ENCODE peak calls at places on chromosomes 1 and 21, in five cellular contexts. U, J, W, T and C are unnamed samples.

GRCh38 chr21:45108808-45109800 is 34.7 kb downstream of the ADARB1 start:
- DNase-seq in J (no peak), W (no peak), T (no peak), U (no peak), C (no peak)

GRCh38 chr1:183291216-183291762 is 105.2 kb downstream of the LAMC2 start:
- DNase-seq in W (no peak), U (no peak), T (no peak), J (no peak), C (no peak)

GRCh38 chr21:45920824-45921600 is 60.6 kb upstream of the COL6A1 start:
- DNase-seq in W (no peak), J (no peak), T (no peak), U (no peak), C (no peak)

GRCh38 chr1:221016757-221017156 is 137.5 kb downstream of the HLX start:
- DNase-seq in T (no peak), W (no peak), U (no peak), J (no peak), C (no peak)

GRCh38 chr1:2969011-2969869 is 52.0 kb upstream of the ACTRT2 start:
- DNase-seq in W (no peak), U (no peak), J (no peak), T (no peak), C (no peak)

GRCh38 chr1:31515061-31515775 is 61.1 kb upstream of the TINAGL1 start:
- DNase-seq in T (no peak), W (no peak), J (no peak), U (no peak), C (no peak)

GRCh38 chr1:178189814-178190213 is 95.9 kb downstream of the RASAL2 start:
- DNase-seq in T (no peak), J (peak), W (peak), U (peak), C (peak)

GRCh38 chr21:34362670-34363069 is 1.1 kb upstream of the KCNE2 start:
- DNase-seq in T (no peak), U (no peak), J (no peak), W (no peak), C (no peak)

GRCh38 chr1:180372728-180373127 is 129.6 kb downstream of the ACBD6 start:
- DNase-seq in U (no peak), J (no peak), W (no peak), T (no peak), C (no peak)

GRCh38 chr1:181423301-181423918 is 59.9 kb upstream of the CACNA1E start:
- DNase-seq in T (peak), W (peak), J (peak), U (no peak), C (peak)

GRCh38 chr21:24895885-24896734 is 711.2 kb downstream of the MRPL39 start:
- DNase-seq in U (no peak), J (no peak), W (no peak), T (peak), C (peak)

GRCh38 chr1:238409947-238410346 is 519.2 kb upstream of the ZP4 start:
- DNase-seq in T (no peak), U (no peak), J (no peak), W (no peak), C (no peak)

GRCh38 chr1:115641762-115642167 is at the start of gene VANGL1:
- DNase-seq in J (peak), T (peak), W (peak), U (no peak), C (peak)

GRCh38 chr1:52057876-52058275 is 1.8 kb downstream of the BTF3L4 start:
- DNase-seq in U (no peak), J (no peak), W (no peak), T (no peak), C (no peak)

GRCh38 chr1:233614743-233615521 is 1.0 kb downstream of the KCNK1 start:
- DNase-seq in J (peak), T (peak), U (no peak), W (no peak), C (no peak)

GRCh38 chr21:43703068-43703880 is 15.7 kb upstream of the PDXK start:
- DNase-seq in U (no peak), W (no peak), T (peak), J (no peak), C (peak)

GRCh38 chr1:57340361-57341192 is 83.3 kb downstream of the DAB1 start:
- DNase-seq in J (peak), W (no peak), T (no peak), U (no peak), C (no peak)

GRCh38 chr21:41711416-41712023 is 55.3 kb downstream of the RIPK4 start:
- DNase-seq in J (no peak), W (no peak), T (peak), U (no peak), C (peak)

GRCh38 chr1:200364121-200364759 is 45.6 kb downstream of the ZNF281 start:
- DNase-seq in U (no peak), T (no peak), J (no peak), W (no peak), C (no peak)

GRCh38 chr1:5597171-5597864 is 394.9 kb downstream of the NPHP4 start:
- DNase-seq in U (no peak), W (no peak), T (no peak), J (no peak), C (no peak)

GRCh38 chr1:3168678-3169077 is 99.7 kb downstream of the PRDM16 start:
- DNase-seq in W (no peak), J (peak), U (peak), T (no peak), C (no peak)

GRCh38 chr1:17718136-17718535 is 37.0 kb upstream of the ACTL8 start:
- DNase-seq in U (no peak), J (peak), T (no peak), W (no peak), C (no peak)

GRCh38 chr1:232954594-232955365 is 4.4 kb downstream of the NTPCR start:
- DNase-seq in U (no peak), T (no peak), W (no peak), J (no peak), C (no peak)

GRCh38 chr1:53132176-53132575 is 10.3 kb downstream of the SLC1A7 start:
- DNase-seq in J (no peak), U (no peak), T (no peak), W (no peak), C (no peak)